ENCODE peak calls at places on chromosomes 6 and 20, in ten cellular contexts. J is nephron progenitor cell; Z is GOT3; Q is DMS79; L is activated CD8-positive, alpha-beta T cell treated with anti-CD3 and anti-CD28 coated beads for 36 hours; Y is T-helper 2 cell; F is sigmoid colon; U is NCI-H460; A is choroid plexus epithelial cell; M is heart right ventricle. N is an unnamed sample.

GRCh38 chr6:35970181-35970580 is 49.3 kb upstream of the SRPK1 start:
- DNase-seq in J (no peak), Z (no peak), Q (no peak), L (no peak), Y (no peak), F (no peak), U (no peak), A (peak), M (no peak), N (peak)

GRCh38 chr20:1327827-1328679 is 886 bp downstream of the SDCBP2 start:
- DNase-seq in J (no peak), Z (no peak), Q (no peak), L (no peak), Y (no peak), F (peak), U (no peak), A (no peak), M (peak), N (no peak)

GRCh38 chr6:105667061-105667460 is 264.2 kb upstream of the PREP start:
- DNase-seq in J (no peak), Z (no peak), Q (no peak), L (no peak), Y (no peak), F (no peak), U (no peak), A (no peak), M (no peak), N (no peak)

GRCh38 chr6:95636552-95637376 is 59.4 kb downstream of the MANEA start:
- DNase-seq in J (peak), Z (no peak), Q (no peak), L (no peak), Y (no peak), F (no peak), U (no peak), A (no peak), M (no peak), N (no peak)

GRCh38 chr20:49775229-49775693 is 37.4 kb upstream of the SLC9A8 start:
- DNase-seq in J (peak), Z (no peak), Q (no peak), L (no peak), Y (no peak), F (peak), U (peak), A (peak), M (peak), N (peak)

GRCh38 chr6:65557224-65557623 is 149.8 kb downstream of the EYS start:
- DNase-seq in J (no peak), Z (no peak), Q (no peak), L (no peak), Y (no peak), F (no peak), U (no peak), A (no peak), M (no peak), N (no peak)

GRCh38 chr6:163438940-163439335 is 24.4 kb downstream of the QKI start:
- DNase-seq in J (no peak), Z (no peak), Q (no peak), L (peak), Y (peak), F (no peak), U (no peak), A (no peak), M (peak), N (no peak)

GRCh38 chr6:110179406-110180227 is at the start of gene WASF1:
- DNase-seq in J (peak), Z (peak), Q (peak), L (peak), Y (peak), F (peak), U (peak), A (peak), M (peak), N (peak)

GRCh38 chr6:99613705-99614429 is 7.2 kb downstream of the PRDM13 start:
- DNase-seq in J (peak), Z (no peak), Q (no peak), L (peak), Y (peak), F (no peak), U (no peak), A (no peak), M (no peak), N (no peak)

GRCh38 chr6:166903027-166903426 is 53.3 kb downstream of the RNASET2 start:
- DNase-seq in J (no peak), Z (no peak), Q (no peak), L (no peak), Y (no peak), F (no peak), U (no peak), A (peak), M (no peak), N (no peak)